ENCODE peak calls at places on chromosomes 2 and 18, in four cellular contexts. H is PC-9; P is CD8-positive, alpha-beta T cell; B is MM.1S. T is an unnamed sample.

GRCh38 chr18:74064510-74064909 is 83.1 kb downstream of the FBXO15 start:
- DNase-seq in B (no peak), P (no peak), H (no peak), T (no peak)

GRCh38 chr2:73264332-73264606 is 20.0 kb downstream of the FBXO41 start:
- DNase-seq in P (no peak), B (no peak), H (no peak), T (no peak)

GRCh38 chr18:65924878-65925277 is 174.1 kb downstream of the CDH7 start:
- DNase-seq in P (no peak), H (no peak), B (no peak), T (no peak)

GRCh38 chr18:71105078-71105819 is 816.4 kb downstream of the SOCS6 start:
- DNase-seq in H (no peak), B (no peak), P (no peak), T (no peak)

GRCh38 chr2:240821429-240821778 is 1.4 kb upstream of the KIF1A start:
- DNase-seq in H (no peak), B (no peak), P (no peak), T (no peak)

GRCh38 chr2:179454443-179455218 is 190.0 kb upstream of the SESTD1 start:
- DNase-seq in P (no peak), H (peak), B (no peak), T (no peak)

GRCh38 chr18:3411854-3412268 is 38.1 kb upstream of the TGIF1 start:
- DNase-seq in P (peak), B (no peak), H (peak), T (no peak)

GRCh38 chr2:216344958-216345315 is 27.3 kb downstream of the MARCHF4 start:
- DNase-seq in H (no peak), P (no peak), B (no peak), T (no peak)

GRCh38 chr2:121699421-121700328 is 37.0 kb downstream of the NIFK start:
- DNase-seq in P (peak), B (no peak), H (peak), T (peak)

GRCh38 chr2:178452334-178452733 is 1.2 kb downstream of the PJVK start:
- DNase-seq in P (no peak), B (no peak), H (no peak), T (no peak)

GRCh38 chr2:43846140-43846793 is 7.5 kb downstream of the ABCG8 start:
- DNase-seq in H (no peak), B (no peak), P (no peak), T (no peak)

GRCh38 chr2:4258563-4258962 is 555.2 kb downstream of the DCDC2C start:
- DNase-seq in H (peak), B (no peak), P (no peak), T (no peak)

GRCh38 chr2:64538764-64539433 is 14.8 kb downstream of the AFTPH start:
- DNase-seq in B (no peak), H (no peak), P (no peak), T (no peak)

GRCh38 chr18:36247036-36247435 is 50.5 kb upstream of the FHOD3 start:
- DNase-seq in P (no peak), H (peak), B (no peak), T (no peak)

GRCh38 chr2:191218292-191218898 is 26.8 kb upstream of the MYO1B start:
- DNase-seq in P (peak), H (no peak), B (no peak), T (peak)

GRCh38 chr2:128692895-128693519 is 374.3 kb upstream of the HS6ST1 start:
- DNase-seq in H (no peak), P (no peak), B (no peak), T (no peak)

GRCh38 chr18:55322176-55322735 is 265.7 kb downstream of the TCF4 start:
- DNase-seq in B (peak), H (no peak), P (peak), T (peak)

GRCh38 chr2:46481541-46482193 is 2.3 kb downstream of the TMEM247 start:
- DNase-seq in H (peak), B (no peak), P (no peak), T (no peak)

GRCh38 chr2:226554726-226555125 is 244.9 kb downstream of the IRS1 start:
- DNase-seq in B (no peak), H (no peak), P (no peak), T (no peak)

GRCh38 chr2:134413430-134413829 is 159.6 kb downstream of the MGAT5 start:
- DNase-seq in B (no peak), H (no peak), P (no peak), T (no peak)

GRCh38 chr2:46810195-46810594 is 105.4 kb downstream of the MCFD2 start:
- DNase-seq in P (no peak), H (no peak), B (no peak), T (no peak)

GRCh38 chr2:147774805-147775204 is 70.0 kb upstream of the ACVR2A start:
- DNase-seq in P (no peak), H (no peak), B (no peak), T (no peak)

GRCh38 chr2:158688722-158689121 is 106.4 kb upstream of the DAPL1 start:
- DNase-seq in B (no peak), P (no peak), H (no peak), T (no peak)

GRCh38 chr2:151357359-151357758 is at the start of gene TNFAIP6:
- DNase-seq in B (no peak), H (no peak), P (no peak), T (no peak)

GRCh38 chr2:73281244-73281643 is 3.0 kb downstream of the FBXO41 start:
- DNase-seq in H (no peak), P (no peak), B (no peak), T (no peak)

GRCh38 chr2:102024410-102024809 is 32.6 kb downstream of the IL1R2 start:
- DNase-seq in H (no peak), P (no peak), B (no peak), T (no peak)

GRCh38 chr2:166382-166781 is 97.5 kb downstream of the SH3YL1 start:
- DNase-seq in B (no peak), P (no peak), H (no peak), T (no peak)

GRCh38 chr2:30422437-30422805 is 24.6 kb upstream of the LCLAT1 start:
- DNase-seq in P (peak), B (no peak), H (no peak), T (no peak)

GRCh38 chr18:3875376-3875775 is 425.4 kb downstream of the TGIF1 start:
- DNase-seq in P (no peak), H (no peak), B (no peak), T (no peak)

GRCh38 chr2:212928681-212929080 is 222.7 kb downstream of the IKZF2 start:
- DNase-seq in H (no peak), P (no peak), B (no peak), T (no peak)

GRCh38 chr18:76730901-76731300 is 91.5 kb upstream of the ZNF236 start:
- DNase-seq in H (no peak), P (no peak), B (no peak), T (no peak)

GRCh38 chr2:61905372-61906186 is at the start of gene COMMD1:
- DNase-seq in P (peak), H (peak), B (peak), T (peak)

GRCh38 chr18:38445485-38446145 is 880.0 kb upstream of the CELF4 start:
- DNase-seq in B (no peak), H (no peak), P (no peak), T (no peak)
- H3K27ac ChIP-seq in B (no peak), H (no peak), P (no peak), T (no peak)

GRCh38 chr2:196173505-196173904 is 2.1 kb upstream of the STK17B start:
- DNase-seq in P (no peak), B (no peak), H (peak), T (no peak)

GRCh38 chr2:196172976-196173375 is 1.6 kb upstream of the STK17B start:
- DNase-seq in P (no peak), B (no peak), H (no peak), T (peak)

GRCh38 chr2:196174424-196174823 is 3.0 kb upstream of the STK17B start:
- DNase-seq in P (peak), B (no peak), H (no peak), T (peak)

GRCh38 chr2:196177124-196177523 is 5.7 kb upstream of the STK17B start:
- DNase-seq in H (no peak), B (no peak), P (no peak), T (peak)

GRCh38 chr2:196176142-196176738 is 4.9 kb upstream of the STK17B start:
- DNase-seq in P (peak), B (peak), H (no peak), T (peak)
- H3K27ac ChIP-seq in P (peak), B (peak), H (no peak), T (peak)

GRCh38 chr2:108316194-108316880 is 27.6 kb downstream of the SULT1C2 start:
- DNase-seq in P (no peak), H (no peak), B (no peak), T (no peak)
- H3K27ac ChIP-seq in P (no peak), H (no peak), B (no peak), T (no peak)

GRCh38 chr2:37782155-37782673 is 110.8 kb upstream of the CDC42EP3 start:
- DNase-seq in H (no peak), P (no peak), B (no peak), T (no peak)

GRCh38 chr2:37779123-37779522 is 107.7 kb upstream of the CDC42EP3 start:
- DNase-seq in P (no peak), H (no peak), B (no peak), T (no peak)

GRCh38 chr2:37781028-37781427 is 109.6 kb upstream of the CDC42EP3 start:
- DNase-seq in H (peak), B (no peak), P (no peak), T (no peak)

GRCh38 chr2:37779611-37780010 is 108.2 kb upstream of the CDC42EP3 start:
- DNase-seq in P (no peak), B (no peak), H (no peak), T (no peak)

GRCh38 chr2:37780097-37780676 is 108.7 kb upstream of the CDC42EP3 start:
- DNase-seq in B (no peak), H (no peak), P (no peak), T (no peak)
- H3K27ac ChIP-seq in B (no peak), H (no peak), P (no peak), T (no peak)

GRCh38 chr2:85132392-85132791 is 800 bp upstream of the TCF7L1 start:
- DNase-seq in P (no peak), B (no peak), H (no peak), T (no peak)

GRCh38 chr2:85133751-85134254 is 611 bp downstream of the TCF7L1 start:
- DNase-seq in H (no peak), B (no peak), P (no peak), T (no peak)

GRCh38 chr2:85132834-85133637 is at the start of gene TCF7L1:
- DNase-seq in B (peak), H (no peak), P (no peak), T (no peak)

GRCh38 chr2:85135066-85135914 is 2.1 kb downstream of the TCF7L1 start:
- DNase-seq in B (no peak), H (no peak), P (no peak), T (no peak)

GRCh38 chr2:85134255-85135065 is 1.3 kb downstream of the TCF7L1 start:
- DNase-seq in B (no peak), H (no peak), P (no peak), T (no peak)
- H3K27ac ChIP-seq in B (no peak), H (no peak), P (no peak), T (no peak)

GRCh38 chr2:162342841-162343240 is 1.1 kb upstream of the GCA start:
- DNase-seq in B (no peak), P (no peak), H (no peak), T (no peak)

GRCh38 chr2:162343492-162343823 is 474 bp upstream of the GCA start:
- DNase-seq in H (no peak), B (no peak), P (no peak), T (no peak)

GRCh38 chr2:162340822-162341221 is 3.1 kb upstream of the GCA start:
- DNase-seq in P (no peak), B (no peak), H (no peak), T (no peak)

GRCh38 chr2:162343824-162344616 is at the start of gene GCA:
- DNase-seq in P (peak), H (peak), B (peak), T (no peak)

GRCh38 chr2:162344617-162344950 is 652 bp downstream of the GCA start:
- DNase-seq in H (no peak), P (no peak), B (peak), T (no peak)
- H3K27ac ChIP-seq in H (peak), P (peak), B (peak), T (no peak)

GRCh38 chr2:20961858-20962257 is 82.0 kb downstream of the APOB start:
- DNase-seq in P (no peak), B (no peak), H (no peak), T (no peak)

GRCh38 chr2:20965221-20965620 is 78.7 kb downstream of the APOB start:
- DNase-seq in P (no peak), B (no peak), H (no peak), T (no peak)

GRCh38 chr2:20962939-20963543 is 80.8 kb downstream of the APOB start:
- DNase-seq in H (peak), B (peak), P (peak), T (peak)

GRCh38 chr2:20963867-20964266 is 80.0 kb downstream of the APOB start:
- DNase-seq in B (no peak), H (no peak), P (no peak), T (no peak)

DNA sequence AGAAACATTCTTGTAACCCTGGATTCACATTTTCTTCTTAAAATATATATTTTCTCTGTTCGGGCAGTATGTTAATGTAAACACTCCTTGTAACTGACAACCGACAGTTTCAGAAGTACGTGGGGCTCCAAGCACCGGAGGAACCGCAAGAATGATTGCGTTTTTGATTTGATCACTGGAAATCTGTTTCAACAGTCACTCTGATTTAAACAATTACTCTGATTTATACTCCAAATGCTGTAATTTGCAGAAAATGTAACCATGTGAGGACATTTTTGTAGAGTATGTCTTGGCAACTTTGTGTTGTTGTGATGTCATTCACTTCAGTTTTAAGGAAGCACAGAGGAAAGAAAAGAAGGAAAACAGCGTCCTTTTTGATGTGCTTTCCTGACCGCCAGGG is 77.8 kb downstream of the APOB start:
- DNase-seq in H (no peak), P (no peak), B (no peak), T (no peak)
- H3K27ac ChIP-seq in H (no peak), P (no peak), B (peak), T (no peak)

GRCh38 chr2:15941970-15942710 is 1.8 kb downstream of the MYCN start:
- DNase-seq in H (no peak), P (no peak), B (no peak), T (no peak)

GRCh38 chr2:15943378-15943851 is 3.1 kb downstream of the MYCN start:
- DNase-seq in H (no peak), P (no peak), B (no peak), T (no peak)

GRCh38 chr2:15943914-15944313 is 3.6 kb downstream of the MYCN start:
- DNase-seq in B (no peak), P (no peak), H (no peak), T (no peak)

GRCh38 chr2:15941483-15941853 is 1.1 kb downstream of the MYCN start:
- DNase-seq in P (no peak), H (no peak), B (peak), T (no peak)

GRCh38 chr2:15942711-15943345 is 2.5 kb downstream of the MYCN start:
- DNase-seq in H (no peak), P (no peak), B (no peak), T (no peak)
- H3K27ac ChIP-seq in H (no peak), P (no peak), B (no peak), T (no peak)

T was measured in Karpas-422.